ENCODE peak calls at places on chromosomes 12 and 14, in five cellular contexts. M is upper lobe of right lung, F is RWPE2, Q is K562, D is Right ventricle myocardium superior. B is an unnamed sample.

GRCh38 chr12:77842430-77842829 is 11.7 kb downstream of the NAV3 start:
- ATAC-seq in Q (no peak), F (no peak), M (no peak), D (no peak), B (no peak)

GRCh38 chr14:71472961-71473340 is 459.3 kb upstream of the RGS6 start:
- ATAC-seq in M (no peak), F (no peak), Q (no peak), D (no peak), B (no peak)

GRCh38 chr12:6778212-6778570 is 5.9 kb downstream of the LAG3 start:
- ATAC-seq in D (peak), F (no peak), M (no peak), Q (peak), B (no peak)

GRCh38 chr12:115791331-115791730 is 486.2 kb downstream of the MED13L start:
- ATAC-seq in M (no peak), F (no peak), Q (no peak), D (peak), B (no peak)

GRCh38 chr12:85374981-85375380 is 95.0 kb downstream of the ALX1 start:
- ATAC-seq in D (no peak), M (no peak), Q (no peak), F (no peak), B (no peak)

GRCh38 chr14:59197695-59198262 is 9.3 kb downstream of the DAAM1 start:
- ATAC-seq in Q (peak), D (peak), M (no peak), F (no peak), B (no peak)

GRCh38 chr12:8658361-8658760 is 4.3 kb downstream of the MFAP5 start:
- ATAC-seq in M (no peak), Q (no peak), D (no peak), F (peak), B (no peak)

GRCh38 chr14:102982852-102983470 is 60.5 kb downstream of the AMN start:
- ATAC-seq in Q (no peak), M (no peak), F (no peak), D (no peak), B (no peak)

GRCh38 chr12:130559806-130560205 is 156.3 kb downstream of the RIMBP2 start:
- ATAC-seq in F (no peak), M (no peak), Q (no peak), D (no peak), B (no peak)

GRCh38 chr14:74472590-74472989 is 20.5 kb downstream of the NPC2 start:
- ATAC-seq in F (no peak), M (peak), D (no peak), Q (no peak), B (no peak)

GRCh38 chr14:88868558-88869159 is 44.2 kb downstream of the TTC8 start:
- ATAC-seq in F (peak), M (peak), D (no peak), Q (peak), B (peak)

GRCh38 chr12:47073951-47074350 is 5.5 kb upstream of the PCED1B start:
- ATAC-seq in D (no peak), F (no peak), Q (no peak), M (no peak), B (no peak)

GRCh38 chr12:124493809-124494750 is 73.3 kb downstream of the NCOR2 start:
- ATAC-seq in F (no peak), D (no peak), M (no peak), Q (no peak), B (peak)

GRCh38 chr12:96548384-96548783 is 59.0 kb downstream of the CFAP54 start:
- ATAC-seq in F (no peak), Q (no peak), D (no peak), M (no peak), B (no peak)

GRCh38 chr14:23447634-23448353 is 12.3 kb upstream of the MYH7 start:
- ATAC-seq in D (no peak), M (no peak), F (no peak), Q (no peak), B (no peak)

GRCh38 chr12:14578646-14579045 is 11.0 kb upstream of the PLBD1 start:
- ATAC-seq in M (no peak), F (no peak), D (no peak), Q (no peak), B (peak)

GRCh38 chr12:103468837-103469236 is 26.9 kb downstream of the C12orf42 start:
- ATAC-seq in M (no peak), Q (no peak), D (no peak), F (no peak), B (no peak)

GRCh38 chr14:66643344-66643743 is 135.4 kb downstream of the GPHN start:
- ATAC-seq in D (no peak), M (no peak), Q (no peak), F (peak), B (no peak)

GRCh38 chr12:25838007-25838406 is 120.5 kb upstream of the RASSF8 start:
- ATAC-seq in F (no peak), Q (no peak), M (no peak), D (no peak), B (no peak)

GRCh38 chr12:71639341-71639760 is 24.3 kb downstream of the ZFC3H1 start:
- ATAC-seq in M (no peak), Q (peak), D (peak), F (peak), B (no peak)

GRCh38 chr14:104650057-104650980 is 39.1 kb upstream of the INF2 start:
- ATAC-seq in Q (peak), D (peak), M (peak), F (peak), B (peak)

GRCh38 chr12:52364061-52364460 is 3.2 kb downstream of the KRT85 start:
- ATAC-seq in D (no peak), F (no peak), M (no peak), Q (no peak), B (no peak)

GRCh38 chr14:59483360-59483759 is 848 bp downstream of the L3HYPDH start:
- ATAC-seq in D (peak), F (peak), M (no peak), Q (peak), B (no peak)

GRCh38 chr14:78341827-78342389 is 171.7 kb downstream of the NRXN3 start:
- ATAC-seq in D (no peak), F (peak), M (peak), Q (no peak), B (no peak)

GRCh38 chr14:24366664-24367505 is 1.1 kb upstream of the NFATC4 start:
- ATAC-seq in F (peak), Q (peak), M (peak), D (peak), B (peak)

GRCh38 chr12:53049582-53050318 is at the start of gene TNS2:
- ATAC-seq in Q (no peak), D (peak), M (peak), F (peak), B (no peak)

GRCh38 chr12:65748332-65748731 is 76.0 kb upstream of the HMGA2 start:
- ATAC-seq in F (no peak), D (no peak), Q (no peak), M (no peak), B (no peak)

GRCh38 chr14:104184506-104184905 is 46.1 kb downstream of the KIF26A start:
- ATAC-seq in M (no peak), Q (no peak), F (no peak), D (no peak), B (no peak)

GRCh38 chr12:49334226-49334625 is 2.8 kb downstream of the C1QL4 start:
- ATAC-seq in Q (no peak), D (no peak), M (no peak), F (no peak), B (no peak)

GRCh38 chr12:127236491-127236890 is 1030.5 kb upstream of the TMEM132C start:
- ATAC-seq in M (no peak), Q (no peak), D (no peak), F (no peak), B (no peak)

GRCh38 chr12:18752280-18752920 is 14.5 kb downstream of the CAPZA3 start:
- ATAC-seq in D (peak), Q (peak), F (no peak), M (no peak), B (no peak)

GRCh38 chr12:106113042-106113441 is 25.7 kb downstream of the NUAK1 start:
- ATAC-seq in F (peak), Q (no peak), D (no peak), M (no peak), B (peak)

GRCh38 chr14:61598980-61599379 is 96.3 kb upstream of the HIF1A start:
- ATAC-seq in F (no peak), Q (no peak), D (peak), M (no peak), B (peak)

GRCh38 chr12:117853600-117853999 is 115.2 kb downstream of the KSR2 start:
- ATAC-seq in F (peak), Q (no peak), M (peak), D (no peak), B (no peak)

B was measured in stimulated activated memory B cell treated with anti-CD40 and anti-IgM and Interleukin-4, amounts not matched to agents 10 μg/mL and 1 μg/mL and 100 μg/mL, for 72 hours.